ENCODE peak calls at places on chromosomes 4 and X, in five cellular contexts. One of them, this sample, is unnamed.

GRCh38 chr4:185787926-185788679 is 23.9 kb downstream of the SORBS2 start:
- DNase-seq in endodermal cell: no peak
- DNase-seq in CD8-positive, alpha-beta T cell: no peak
- DNase-seq in psoas muscle: no peak
- DNase-seq in iPS DF 6.9: no peak
- DNase-seq in this sample: no peak

GRCh38 chr4:26141916-26142638 is 178.7 kb upstream of the RBPJ start:
- DNase-seq in psoas muscle: peak; percentile 33
- DNase-seq in CD8-positive, alpha-beta T cell: no peak
- DNase-seq in iPS DF 6.9: no peak
- DNase-seq in endodermal cell: no peak
- DNase-seq in this sample: peak; percentile 72

GRCh38 chrX:70508296-70508911 is 63.8 kb downstream of the DLG3 start:
- DNase-seq in iPS DF 6.9: no peak
- DNase-seq in endodermal cell: peak; percentile 71
- DNase-seq in CD8-positive, alpha-beta T cell: no peak
- DNase-seq in psoas muscle: no peak
- DNase-seq in this sample: no peak

GRCh38 chr4:73593631-73594241 is 26.5 kb downstream of the RASSF6 start:
- DNase-seq in CD8-positive, alpha-beta T cell: no peak
- DNase-seq in iPS DF 6.9: no peak
- DNase-seq in endodermal cell: no peak
- DNase-seq in psoas muscle: no peak
- DNase-seq in this sample: no peak

GRCh38 chrX:134773041-134773440 is 114.8 kb upstream of the PLAC1 start:
- DNase-seq in CD8-positive, alpha-beta T cell: no peak
- DNase-seq in endodermal cell: no peak
- DNase-seq in iPS DF 6.9: no peak
- DNase-seq in psoas muscle: no peak
- DNase-seq in this sample: no peak

GRCh38 chrX:39704590-39704989 is 393.2 kb downstream of the BCOR start:
- DNase-seq in CD8-positive, alpha-beta T cell: no peak
- DNase-seq in psoas muscle: no peak
- DNase-seq in endodermal cell: no peak
- DNase-seq in iPS DF 6.9: no peak
- DNase-seq in this sample: no peak

GRCh38 chr4:71229477-71230257 is 109.2 kb upstream of the SLC4A4 start:
- DNase-seq in CD8-positive, alpha-beta T cell: no peak
- DNase-seq in endodermal cell: peak; percentile 67
- DNase-seq in psoas muscle: no peak
- DNase-seq in iPS DF 6.9: no peak
- DNase-seq in this sample: no peak

GRCh38 chrX:115138040-115138439 is 51.2 kb upstream of the RBMXL3 start:
- DNase-seq in endodermal cell: no peak
- DNase-seq in CD8-positive, alpha-beta T cell: no peak
- DNase-seq in iPS DF 6.9: no peak
- DNase-seq in psoas muscle: no peak
- DNase-seq in this sample: no peak

GRCh38 chr4:148022975-148023374 is 291.1 kb downstream of the ARHGAP10 start:
- DNase-seq in CD8-positive, alpha-beta T cell: no peak
- DNase-seq in iPS DF 6.9: no peak
- DNase-seq in endodermal cell: no peak
- DNase-seq in psoas muscle: no peak
- DNase-seq in this sample: no peak

GRCh38 chrX:13078739-13079444 is 34.5 kb upstream of the FAM9C start:
- DNase-seq in iPS DF 6.9: no peak
- DNase-seq in endodermal cell: no peak
- DNase-seq in psoas muscle: peak; percentile 26
- DNase-seq in CD8-positive, alpha-beta T cell: no peak
- DNase-seq in this sample: peak; percentile 65

GRCh38 chr4:153267013-153267412 is 62.8 kb downstream of the TRIM2 start:
- DNase-seq in endodermal cell: no peak
- DNase-seq in iPS DF 6.9: no peak
- DNase-seq in psoas muscle: no peak
- DNase-seq in CD8-positive, alpha-beta T cell: no peak
- DNase-seq in this sample: no peak

GRCh38 chr4:100149190-100149589 is 41.1 kb downstream of the DDIT4L start:
- DNase-seq in CD8-positive, alpha-beta T cell: no peak
- DNase-seq in psoas muscle: no peak
- DNase-seq in iPS DF 6.9: no peak
- DNase-seq in endodermal cell: no peak
- DNase-seq in this sample: no peak

GRCh38 chrX:2417205-2417604 is 83.6 kb downstream of the DHRSX start:
- DNase-seq in endodermal cell: no peak
- DNase-seq in CD8-positive, alpha-beta T cell: no peak
- DNase-seq in iPS DF 6.9: no peak
- DNase-seq in psoas muscle: no peak
- DNase-seq in this sample: no peak

GRCh38 chr4:15895517-15895916 is 43.0 kb downstream of the FGFBP1 start:
- DNase-seq in endodermal cell: no peak
- DNase-seq in CD8-positive, alpha-beta T cell: no peak
- DNase-seq in psoas muscle: no peak
- DNase-seq in iPS DF 6.9: no peak
- DNase-seq in this sample: no peak
- H3K4me1 ChIP-seq in endodermal cell: no peaks in the 10 kb centered on the region
- H3K4me1 ChIP-seq in CD8-positive, alpha-beta T cell: no peaks in the 10 kb centered on the region
- H3K4me1 ChIP-seq in psoas muscle: no peaks in the 10 kb centered on the region
- H3K4me1 ChIP-seq in iPS DF 6.9: no peaks in the 10 kb centered on the region
- H3K4me1 ChIP-seq in this sample: no peaks in the 10 kb centered on the region

GRCh38 chrX:46588263-46588662 is 14.7 kb downstream of the CHST7 start:
- DNase-seq in CD8-positive, alpha-beta T cell: peak; percentile 32
- DNase-seq in iPS DF 6.9: no peak
- DNase-seq in psoas muscle: peak; percentile 49
- DNase-seq in endodermal cell: peak; percentile 60
- DNase-seq in this sample: peak; percentile 73

GRCh38 chrX:46582964-46583363 is 9.4 kb downstream of the CHST7 start:
- DNase-seq in psoas muscle: no peak
- DNase-seq in endodermal cell: no peak
- DNase-seq in CD8-positive, alpha-beta T cell: no peak
- DNase-seq in iPS DF 6.9: no peak
- DNase-seq in this sample: no peak

GRCh38 chrX:46587158-46587557 is 13.6 kb downstream of the CHST7 start:
- DNase-seq in iPS DF 6.9: no peak
- DNase-seq in CD8-positive, alpha-beta T cell: no peak
- DNase-seq in psoas muscle: no peak
- DNase-seq in endodermal cell: no peak
- DNase-seq in this sample: no peak

GRCh38 chrX:46589977-46590723 is 16.6 kb downstream of the CHST7 start:
- DNase-seq in CD8-positive, alpha-beta T cell: no peak
- DNase-seq in iPS DF 6.9: no peak
- DNase-seq in psoas muscle: no peak
- DNase-seq in endodermal cell: no peak
- DNase-seq in this sample: no peak

DNA sequence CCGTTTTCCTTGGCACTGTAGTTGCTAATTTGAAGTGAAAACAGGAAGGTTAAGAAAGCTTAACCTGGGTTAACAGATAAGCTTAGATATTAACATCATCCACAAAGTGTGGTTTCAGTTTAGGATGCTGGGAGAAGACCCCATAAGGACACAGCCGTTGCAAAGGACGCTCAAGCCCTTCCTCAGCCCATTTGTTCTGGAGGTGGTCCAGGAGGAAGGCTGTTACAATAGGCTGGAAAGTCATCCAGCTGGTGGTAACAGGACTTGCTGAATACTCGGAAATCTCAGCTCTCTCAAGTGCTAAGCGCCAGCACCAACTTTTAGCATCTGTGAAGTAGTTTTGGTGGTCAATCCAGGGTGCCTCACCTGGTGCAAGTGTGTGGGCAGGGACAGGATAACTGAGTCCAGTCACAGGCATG is 14.2 kb downstream of the CHST7 start:
- DNase-seq in psoas muscle: no peak
- DNase-seq in CD8-positive, alpha-beta T cell: no peak
- DNase-seq in endodermal cell: peak; percentile 57
- DNase-seq in iPS DF 6.9: no peak
- DNase-seq in this sample: no peak
- H3K4me3 ChIP-seq in psoas muscle: no peak overlapping the region
- H3K4me3 ChIP-seq in CD8-positive, alpha-beta T cell: no peak overlapping the region
- H3K4me3 ChIP-seq in endodermal cell: no peak overlapping the region
- H3K4me3 ChIP-seq in iPS DF 6.9: no peak overlapping the region
- H3K4me3 ChIP-seq in this sample: no peak overlapping the region

GRCh38 chr4:84378983-84379382 is 120.1 kb downstream of the NKX6-1 start:
- DNase-seq in CD8-positive, alpha-beta T cell: no peak
- DNase-seq in endodermal cell: peak; percentile 62
- DNase-seq in psoas muscle: no peak
- DNase-seq in iPS DF 6.9: peak; percentile 41
- DNase-seq in this sample: no peak
- H3K4me1 ChIP-seq in CD8-positive, alpha-beta T cell: no peaks in the 10 kb centered on the region
- H3K4me1 ChIP-seq in endodermal cell: no peaks in the 10 kb centered on the region
- H3K4me1 ChIP-seq in psoas muscle: no peaks in the 10 kb centered on the region
- H3K4me1 ChIP-seq in iPS DF 6.9: peaks cover 3% of the 10 kb centered on the region
- H3K4me1 ChIP-seq in this sample: no peaks in the 10 kb centered on the region

DNA sequence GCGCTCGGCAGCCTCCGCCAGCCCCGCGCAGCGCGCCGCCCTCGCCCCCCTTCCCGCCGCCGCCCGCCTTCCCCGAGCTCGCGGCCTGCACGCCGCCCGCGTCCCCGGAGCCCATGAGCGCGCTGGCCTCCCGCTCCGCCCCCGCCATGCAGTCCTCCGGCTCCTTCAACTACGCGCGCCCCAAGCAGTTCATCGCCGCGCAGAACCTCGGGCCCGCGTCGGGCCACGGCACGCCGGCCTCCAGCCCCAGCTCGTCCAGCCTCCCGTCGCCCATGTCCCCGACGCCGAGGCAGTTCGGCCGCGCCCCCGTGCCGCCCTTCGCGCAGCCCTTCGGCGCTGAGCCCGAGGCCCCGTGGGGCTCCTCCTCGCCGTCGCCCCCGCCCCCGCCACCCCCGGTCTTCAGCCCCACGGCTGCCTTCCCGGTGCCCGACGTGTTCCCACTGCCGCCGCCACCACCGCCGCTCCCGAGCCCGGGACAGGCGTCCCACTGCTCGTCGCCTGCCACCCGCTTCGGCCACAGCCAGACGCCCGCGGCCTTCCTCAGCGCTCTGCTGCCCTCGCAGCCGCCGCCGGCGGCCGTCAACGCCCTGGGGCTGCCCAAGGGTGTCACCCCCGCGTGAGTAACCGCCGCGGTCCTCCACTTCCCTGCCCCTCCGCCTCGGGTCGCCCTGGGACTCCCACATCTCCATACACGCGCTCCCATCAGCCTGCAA is 132.1 kb downstream of the CBR4 start:
- DNase-seq in iPS DF 6.9: no peak
- DNase-seq in endodermal cell: peak; percentile 84
- DNase-seq in psoas muscle: peak; percentile 59
- DNase-seq in CD8-positive, alpha-beta T cell: no peak
- DNase-seq in this sample: no peak
- H3K4me3 ChIP-seq in iPS DF 6.9: peak overlapping the region; percentile 42
- H3K4me3 ChIP-seq in endodermal cell: no peak overlapping the region
- H3K4me3 ChIP-seq in psoas muscle: peak overlapping the region; percentile 65
- H3K4me3 ChIP-seq in CD8-positive, alpha-beta T cell: no peak overlapping the region
- H3K4me3 ChIP-seq in this sample: peak overlapping the region; percentile 26

GRCh38 chrX:46375831-46376230 is 169.4 kb downstream of the ZNF674 start:
- DNase-seq in CD8-positive, alpha-beta T cell: no peak
- DNase-seq in psoas muscle: no peak
- DNase-seq in endodermal cell: no peak
- DNase-seq in iPS DF 6.9: no peak
- DNase-seq in this sample: no peak
- H3K4me1 ChIP-seq in CD8-positive, alpha-beta T cell: no peaks in the 10 kb centered on the region
- H3K4me1 ChIP-seq in psoas muscle: no peaks in the 10 kb centered on the region
- H3K4me1 ChIP-seq in endodermal cell: no peaks in the 10 kb centered on the region
- H3K4me1 ChIP-seq in iPS DF 6.9: peaks cover 2% of the 10 kb centered on the region
- H3K4me1 ChIP-seq in this sample: no peaks in the 10 kb centered on the region

DNA sequence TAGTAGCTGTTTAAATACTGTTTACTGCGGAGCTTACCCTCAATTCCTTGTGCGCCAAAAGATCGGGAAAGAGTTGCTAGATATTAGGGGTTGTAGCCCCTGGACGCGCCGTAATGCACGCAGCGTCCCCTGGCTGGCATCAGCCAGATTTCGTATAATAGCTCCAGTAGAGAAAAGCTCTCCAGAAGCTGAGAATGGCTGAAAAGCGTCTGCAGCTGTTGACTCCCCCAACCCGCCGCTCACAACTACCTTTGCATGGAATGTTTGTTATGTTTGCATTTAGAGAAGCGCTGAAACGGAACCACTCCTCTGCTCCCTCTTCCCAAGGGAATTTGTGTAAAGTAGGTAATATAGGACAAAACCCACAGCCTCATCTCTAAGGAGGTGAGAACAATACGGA is 3.7 kb downstream of the DOCK11 start:
- DNase-seq in CD8-positive, alpha-beta T cell: no peak
- DNase-seq in psoas muscle: no peak
- DNase-seq in iPS DF 6.9: no peak
- DNase-seq in endodermal cell: peak; percentile 67
- DNase-seq in this sample: no peak
- H3K4me3 ChIP-seq in CD8-positive, alpha-beta T cell: no peak overlapping the region
- H3K4me3 ChIP-seq in psoas muscle: no peak overlapping the region
- H3K4me3 ChIP-seq in iPS DF 6.9: no peak overlapping the region
- H3K4me3 ChIP-seq in endodermal cell: peak overlapping the region; percentile 19
- H3K4me3 ChIP-seq in this sample: no peak overlapping the region

GRCh38 chr4:7906171-7906581 is 33.5 kb downstream of the AFAP1 start:
- DNase-seq in iPS DF 6.9: no peak
- DNase-seq in psoas muscle: no peak
- DNase-seq in CD8-positive, alpha-beta T cell: no peak
- DNase-seq in endodermal cell: no peak
- DNase-seq in this sample: no peak
- H3K4me1 ChIP-seq in iPS DF 6.9: peaks cover 5% of the 10 kb centered on the region
- H3K4me1 ChIP-seq in psoas muscle: no peaks in the 10 kb centered on the region
- H3K4me1 ChIP-seq in CD8-positive, alpha-beta T cell: peaks cover 12% of the 10 kb centered on the region
- H3K4me1 ChIP-seq in endodermal cell: peaks cover 40% of the 10 kb centered on the region
- H3K4me1 ChIP-seq in this sample: no peaks in the 10 kb centered on the region

GRCh38 chr4:182111586-182111985 is 131.6 kb upstream of the TENM3 start:
- DNase-seq in psoas muscle: no peak
- DNase-seq in endodermal cell: no peak
- DNase-seq in CD8-positive, alpha-beta T cell: no peak
- DNase-seq in iPS DF 6.9: no peak
- DNase-seq in this sample: no peak
- H3K4me3 ChIP-seq in psoas muscle: no peak overlapping the region
- H3K4me3 ChIP-seq in endodermal cell: no peak overlapping the region
- H3K4me3 ChIP-seq in CD8-positive, alpha-beta T cell: no peak overlapping the region
- H3K4me3 ChIP-seq in iPS DF 6.9: no peak overlapping the region
- H3K4me3 ChIP-seq in this sample: no peak overlapping the region

This sample was measured in right atrium auricular region.